ENCODE peak calls at places on chromosome 6, in six cellular contexts. J, Z, W, M, L and D are unnamed samples.

GRCh38 chr6:75830959-75831885 is 82.2 kb downstream of the MYO6 start:
- DNase-seq in L (no peak), M (no peak), Z (no peak), W (peak), J (peak), D (peak)

GRCh38 chr6:135901776-135902524 is 50.4 kb downstream of the PDE7B start:
- DNase-seq in L (no peak), Z (no peak), W (no peak), M (no peak), J (peak), D (peak)

GRCh38 chr6:33822575-33823395 is 19.0 kb upstream of the MLN start:
- DNase-seq in Z (no peak), M (no peak), L (no peak), W (no peak), J (no peak), D (no peak)

GRCh38 chr6:158353851-158354508 is 41.7 kb downstream of the TULP4 start:
- DNase-seq in M (no peak), J (no peak), W (no peak), L (no peak), Z (no peak), D (peak)

GRCh38 chr6:107957165-107957908 is 671 bp downstream of the SEC63 start:
- DNase-seq in J (peak), M (peak), Z (peak), L (peak), W (peak), D (peak)

GRCh38 chr6:89311853-89312531 is 3.1 kb downstream of the GABRR2 start:
- DNase-seq in J (no peak), L (no peak), Z (no peak), W (no peak), M (no peak), D (peak)

GRCh38 chr6:138517635-138518034 is 18.3 kb upstream of the NHSL1 start:
- DNase-seq in J (no peak), M (peak), Z (peak), W (peak), L (peak), D (peak)

GRCh38 chr6:38499046-38499445 is 140.7 kb downstream of the BTBD9 start:
- DNase-seq in W (no peak), J (no peak), L (no peak), M (no peak), Z (no peak), D (no peak)

GRCh38 chr6:109239192-109239917 is 142.9 kb downstream of the CD164 start:
- DNase-seq in J (no peak), Z (no peak), M (no peak), W (no peak), L (no peak), D (no peak)

GRCh38 chr6:37971711-37972410 is 152.3 kb downstream of the ZFAND3 start:
- DNase-seq in L (no peak), J (peak), M (no peak), W (no peak), Z (no peak), D (peak)